ENCODE peak calls at places on chromosomes 2 and 18, in nine cellular contexts. I, U, M, J, A, E, C, Y and R are unnamed samples.
A peak's percentile ranks its signal among the peaks of the same experiment; 100 is the strongest.

GRCh38 chr2:101696272-101697123 is 1.0 kb upstream of the MAP4K4 start:
- DNase-seq in I (peak; percentile 49), U (no peak), M (no peak), J (no peak), A (peak; percentile 11), E (peak; percentile 33), C (no peak), Y (no peak), R (peak; percentile 81)

GRCh38 chr2:6990871-6991270 is 73.7 kb downstream of the RNF144A start:
- DNase-seq in I (no peak), U (no peak), M (no peak), J (no peak), A (no peak), E (no peak), C (no peak), Y (no peak), R (no peak)

GRCh38 chr18:48475635-48476549 is 62.9 kb upstream of the CTIF start:
- DNase-seq in I (no peak), U (no peak), M (peak; percentile 67), J (no peak), A (peak; percentile 78), E (peak; percentile 35), C (no peak), Y (no peak), R (peak; percentile 92)

GRCh38 chr2:206054952-206055351 is 31.0 kb downstream of the INO80D start:
- DNase-seq in I (no peak), U (no peak), M (no peak), J (no peak), A (peak; percentile 36), E (no peak), C (no peak), Y (no peak), R (no peak)

GRCh38 chr2:230614913-230615332 is 97.7 kb upstream of the CAB39 start:
- DNase-seq in I (no peak), U (no peak), M (no peak), J (no peak), A (no peak), E (peak; percentile 74), C (no peak), Y (no peak), R (peak; percentile 34)

GRCh38 chr2:110813896-110814295 is 81.5 kb downstream of the ACOXL start:
- DNase-seq in I (no peak), U (no peak), M (no peak), J (no peak), A (no peak), E (no peak), C (no peak), Y (no peak), R (no peak)

GRCh38 chr18:59696311-59697235 is 650 bp downstream of the CCBE1 start:
- DNase-seq in I (peak; percentile 50), U (no peak), M (no peak), J (no peak), A (no peak), E (peak; percentile 10), C (peak; percentile 78), Y (no peak), R (no peak)

GRCh38 chr18:11826836-11827235 is 24.4 kb upstream of the CHMP1B start:
- DNase-seq in I (no peak), U (no peak), M (no peak), J (no peak), A (no peak), E (no peak), C (no peak), Y (no peak), R (no peak)

DNA sequence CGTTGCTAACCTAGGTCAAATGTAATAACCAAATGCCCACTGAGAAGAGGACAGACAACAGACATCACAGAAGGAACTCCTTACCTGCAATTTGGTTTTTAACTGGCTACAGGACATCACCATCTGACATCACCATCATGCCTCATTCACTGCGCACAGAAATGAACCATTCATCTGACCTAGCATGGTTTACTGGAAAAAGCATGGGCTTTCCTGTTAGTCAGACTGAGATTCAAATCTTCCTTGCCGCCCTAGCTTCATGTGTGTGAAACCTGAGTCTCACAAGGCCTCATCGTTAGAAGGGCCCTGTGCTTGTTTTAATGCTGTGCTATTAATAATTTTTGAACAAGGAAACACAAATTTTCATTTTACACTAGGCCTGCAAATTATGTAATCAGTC is 1.1 kb upstream of the HIBCH start:
- DNase-seq in I (no peak), U (no peak), M (no peak), J (no peak), A (no peak), E (no peak), C (no peak), Y (no peak), R (no peak)
- TF ChIP-seq POLR2A in I (no peak), U (no peak), M (no peak), J (no peak), A (no peak), E (no peak), C (no peak), Y (no peak), R (no peak)

GRCh38 chr2:119488245-119489182 is 35.8 kb downstream of the SCTR start:
- DNase-seq in I (no peak), U (no peak), M (no peak), J (no peak), A (no peak), E (no peak), C (no peak), Y (peak; percentile 89), R (peak; percentile 86)

GRCh38 chr2:119490653-119491195 is 33.6 kb downstream of the SCTR start:
- DNase-seq in I (no peak), U (no peak), M (no peak), J (no peak), A (no peak), E (no peak), C (no peak), Y (no peak), R (peak; percentile 87)

GRCh38 chr2:119489232-119489952 is 34.9 kb downstream of the SCTR start:
- DNase-seq in I (no peak), U (no peak), M (no peak), J (no peak), A (no peak), E (peak; percentile 73), C (no peak), Y (peak; percentile 74), R (peak; percentile 78)

GRCh38 chr2:119491776-119492525 is 32.3 kb downstream of the SCTR start:
- DNase-seq in I (no peak), U (no peak), M (peak; percentile 49), J (no peak), A (peak; percentile 49), E (peak; percentile 44), C (no peak), Y (no peak), R (peak; percentile 81)

GRCh38 chr2:119490106-119490505 is 34.2 kb downstream of the SCTR start:
- DNase-seq in I (no peak), U (no peak), M (no peak), J (no peak), A (no peak), E (no peak), C (no peak), Y (no peak), R (peak; percentile 88)
- TF ChIP-seq POLR2A in I (no peak), U (no peak), M (no peak), J (no peak), A (no peak), E (no peak), C (no peak), Y (no peak), R (no peak)

DNA sequence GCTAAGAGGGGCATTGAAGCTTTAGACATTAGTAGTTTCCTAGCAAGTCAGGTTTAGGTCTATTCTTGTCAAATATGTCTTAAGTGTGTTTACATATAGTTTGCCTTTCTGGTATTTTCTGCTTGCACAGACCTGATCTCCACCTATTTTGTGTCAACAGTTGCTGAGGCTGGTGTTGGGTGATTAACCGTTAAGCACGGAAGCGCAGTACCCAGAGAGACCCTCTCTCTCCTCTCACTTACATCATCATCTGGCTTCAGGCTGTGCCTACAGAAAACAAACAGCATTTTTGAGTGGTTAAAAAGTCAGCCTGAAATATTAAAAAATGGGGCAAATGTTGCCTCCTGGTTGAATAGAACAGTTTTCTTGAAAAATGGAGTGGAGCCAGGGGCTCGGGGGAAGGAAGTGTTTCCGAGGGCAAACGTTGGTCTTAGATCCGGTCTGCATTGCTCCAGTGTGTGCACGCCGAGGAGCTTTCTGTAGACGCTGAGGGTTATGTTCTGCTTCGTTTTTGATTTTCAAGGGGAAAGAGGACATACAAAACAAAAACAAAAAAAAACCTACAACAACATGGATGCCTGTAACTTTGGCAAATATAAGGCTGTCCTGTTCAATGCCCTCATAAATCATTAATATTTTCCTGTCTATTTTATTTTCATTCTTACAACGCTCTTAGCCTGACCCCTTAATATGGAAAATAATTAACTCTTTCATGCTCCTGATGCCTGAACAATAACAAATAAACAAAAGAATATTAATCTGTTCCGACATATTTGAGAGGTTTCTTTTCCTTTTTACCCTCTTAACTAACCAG is 120.8 kb downstream of the MEIS1 start:
- DNase-seq in I (no peak), U (no peak), M (no peak), J (no peak), A (peak; percentile 74), E (no peak), C (no peak), Y (no peak), R (no peak)
- TF ChIP-seq POLR2A in I (no peak), U (no peak), M (no peak), J (no peak), A (no peak), E (no peak), C (no peak), Y (no peak), R (no peak)

GRCh38 chr2:108942231-108943066 is 46.6 kb downstream of the EDAR start:
- DNase-seq in I (peak; percentile 37), U (no peak), M (no peak), J (no peak), A (no peak), E (no peak), C (no peak), Y (no peak), R (no peak)

GRCh38 chr2:108946442-108946841 is 42.6 kb downstream of the EDAR start:
- DNase-seq in I (no peak), U (no peak), M (no peak), J (no peak), A (no peak), E (no peak), C (no peak), Y (no peak), R (no peak)

GRCh38 chr2:108945969-108946368 is 43.1 kb downstream of the EDAR start:
- DNase-seq in I (peak; percentile 52), U (peak; percentile 83), M (no peak), J (no peak), A (no peak), E (no peak), C (no peak), Y (no peak), R (no peak)

GRCh38 chr2:108943067-108943350 is 46.0 kb downstream of the EDAR start:
- DNase-seq in I (no peak), U (no peak), M (no peak), J (no peak), A (no peak), E (no peak), C (no peak), Y (no peak), R (no peak)

DNA sequence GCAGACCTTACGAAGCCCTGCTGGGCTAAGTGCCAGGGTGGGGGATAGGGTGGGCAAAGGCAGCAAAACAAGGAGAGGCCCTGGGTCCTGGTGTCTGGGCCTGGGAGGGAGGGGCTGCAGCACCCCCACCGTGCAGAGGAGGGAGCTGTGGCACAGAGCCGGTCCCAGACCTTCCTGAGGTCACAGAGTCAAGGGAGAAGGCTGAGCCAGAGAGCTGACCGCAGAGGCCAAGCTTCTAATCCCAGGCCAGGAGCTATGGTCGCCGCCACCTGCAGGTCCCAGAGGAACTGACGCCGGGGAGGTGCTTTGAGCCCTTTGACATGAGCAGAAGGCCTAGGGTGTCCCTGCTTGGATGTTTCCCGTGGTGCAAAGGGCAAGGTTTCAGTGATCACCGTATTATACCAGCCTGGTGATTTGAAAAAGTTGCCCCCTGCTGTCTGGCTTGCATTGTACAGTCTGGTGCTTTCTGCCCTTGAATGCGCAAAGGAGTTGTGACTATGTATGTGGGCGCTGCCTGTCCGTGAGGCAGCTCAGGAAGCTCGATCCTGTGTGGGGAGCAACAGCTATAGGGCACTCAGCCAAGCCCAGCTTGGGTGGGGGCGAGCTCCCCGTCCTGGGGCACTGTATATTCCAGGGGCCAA is 44.3 kb downstream of the EDAR start:
- DNase-seq in I (peak; percentile 46), U (no peak), M (no peak), J (no peak), A (no peak), E (no peak), C (no peak), Y (no peak), R (no peak)
- TF ChIP-seq POLR2A in I (no peak), U (no peak), M (no peak), J (no peak), A (no peak), E (no peak), C (no peak), Y (no peak), R (no peak)